ENCODE peak calls at places on chromosomes 16 and 17, in five cellular contexts. E, X, D, Z and U are unnamed samples. For H3K4me1, the result is how much of the 10 kb centered on the place peaks cover.

GRCh38 chr16:77788196-77789084 is at the start of gene VAT1L:
- DNase-seq in X (no peak), D (no peak), Z (peak), E (no peak), U (no peak)

GRCh38 chr17:40284085-40284713 is 3.5 kb upstream of the CDC6 start:
- DNase-seq in Z (no peak), D (no peak), E (no peak), X (no peak), U (no peak)

GRCh38 chr16:84003001-84003400 is 35.0 kb downstream of the NECAB2 start:
- DNase-seq in E (no peak), D (no peak), X (no peak), Z (no peak), U (no peak)

GRCh38 chr16:68499011-68499410 is 40.1 kb upstream of the ZFP90 start:
- DNase-seq in E (no peak), Z (no peak), X (no peak), D (no peak), U (no peak)

GRCh38 chr16:67391424-67392300 is 1.6 kb downstream of the TPPP3 start:
- DNase-seq in Z (no peak), D (no peak), E (no peak), X (no peak), U (peak)

GRCh38 chr16:13254998-13255614 is 353.7 kb downstream of the SHISA9 start:
- DNase-seq in Z (no peak), E (no peak), D (no peak), X (no peak), U (no peak)

GRCh38 chr17:40623419-40624217 is 24.0 kb downstream of the SMARCE1 start:
- DNase-seq in X (no peak), Z (no peak), D (no peak), E (no peak), U (no peak)

GRCh38 chr16:72921620-72922019 is 126.3 kb downstream of the ZFHX3 start:
- DNase-seq in X (no peak), Z (peak), E (no peak), D (no peak), U (peak)

GRCh38 chr16:14373406-14373805 is 256.7 kb downstream of the PARN start:
- DNase-seq in Z (no peak), D (no peak), X (no peak), E (no peak), U (no peak)

GRCh38 chr16:57701759-57702371 is 7.3 kb downstream of the DRC7 start:
- DNase-seq in Z (peak), D (no peak), E (no peak), X (no peak), U (no peak)

GRCh38 chr16:79571065-79571697 is 29.4 kb downstream of the MAF start:
- DNase-seq in D (no peak), X (no peak), E (no peak), Z (no peak), U (no peak)

GRCh38 chr17:5422505-5422904 is 2.5 kb downstream of the RPAIN start:
- DNase-seq in E (no peak), D (no peak), Z (no peak), X (no peak), U (no peak)

GRCh38 chr16:10181196-10182162 is 749 bp downstream of the GRIN2A start:
- DNase-seq in E (peak), D (no peak), X (peak), Z (peak), U (peak)

GRCh38 chr17:55576237-55576998 is 65.2 kb upstream of the SMIM36 start:
- DNase-seq in D (no peak), X (no peak), Z (peak), E (no peak), U (no peak)

GRCh38 chr17:80927791-80928216 is 63.8 kb upstream of the CHMP6 start:
- DNase-seq in E (no peak), D (no peak), X (no peak), Z (no peak), U (peak)

GRCh38 chr16:90020838-90021382 is 1.7 kb upstream of the DBNDD1 start:
- DNase-seq in X (no peak), Z (no peak), E (no peak), D (no peak), U (no peak)

GRCh38 chr17:9905078-9905415 is at the start of gene RCVRN:
- DNase-seq in E (no peak), X (no peak), Z (no peak), D (no peak), U (no peak)

GRCh38 chr16:88744520-88744835 is 38.2 kb downstream of the CTU2 start:
- DNase-seq in Z (no peak), E (no peak), D (no peak), X (no peak), U (no peak)

GRCh38 chr16:16025214-16025968 is 76.0 kb downstream of the ABCC1 start:
- DNase-seq in Z (peak), E (peak), X (no peak), D (no peak), U (no peak)

GRCh38 chr17:50184611-50185398 is 16.6 kb downstream of the COL1A1 start:
- DNase-seq in X (no peak), D (peak), E (peak), Z (peak), U (peak)

GRCh38 chr17:75626496-75627038 is 6.7 kb upstream of the SMIM5 start:
- DNase-seq in X (no peak), D (no peak), Z (no peak), E (no peak), U (no peak)

GRCh38 chr17:75623386-75623785 is 9.8 kb upstream of the SMIM5 start:
- DNase-seq in E (no peak), X (no peak), D (no peak), Z (no peak), U (no peak)

GRCh38 chr17:75625813-75626486 is 7.3 kb upstream of the SMIM5 start:
- DNase-seq in E (no peak), Z (no peak), X (no peak), D (no peak), U (no peak)

GRCh38 chr17:75624021-75624420 is 9.2 kb upstream of the SMIM5 start:
- DNase-seq in D (no peak), X (no peak), Z (no peak), E (no peak), U (no peak)

DNA sequence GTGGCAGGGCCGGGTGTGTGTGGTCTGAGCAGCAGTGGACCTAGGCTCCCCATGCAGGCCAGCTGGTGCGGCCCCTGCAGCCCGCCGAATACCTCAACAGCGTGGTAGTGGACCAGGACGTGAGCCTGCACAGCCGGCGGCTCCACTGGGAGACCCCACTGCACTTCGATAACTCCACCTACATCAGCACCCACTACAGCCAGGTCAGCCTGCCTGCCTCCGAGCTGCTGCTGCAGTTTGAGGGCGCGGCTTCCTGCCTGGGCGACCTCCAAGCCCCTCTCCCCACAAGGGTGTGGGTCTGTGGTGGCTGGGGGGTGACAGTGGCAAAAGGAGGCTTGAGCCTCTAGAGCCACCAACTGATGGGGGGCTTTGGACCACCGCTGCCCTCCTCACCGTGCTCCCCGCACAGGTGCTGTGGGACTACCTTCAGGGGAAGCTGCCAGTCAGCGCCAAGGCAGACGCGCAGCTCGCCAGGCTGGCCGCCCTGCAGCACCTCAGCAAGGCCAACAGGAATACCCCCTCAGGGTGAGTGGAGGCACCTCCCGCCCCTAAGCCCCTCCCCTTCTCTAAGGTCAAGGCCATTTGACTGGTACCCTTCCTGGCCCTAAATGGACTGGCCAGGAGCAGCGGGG is 8.4 kb upstream of the SMIM5 start:
- DNase-seq in E (no peak), Z (no peak), D (no peak), X (no peak), U (no peak)
- H3K4me1 ChIP-seq in E (under half), Z (under half), D (under half), X (under half), U (under half)

DNA sequence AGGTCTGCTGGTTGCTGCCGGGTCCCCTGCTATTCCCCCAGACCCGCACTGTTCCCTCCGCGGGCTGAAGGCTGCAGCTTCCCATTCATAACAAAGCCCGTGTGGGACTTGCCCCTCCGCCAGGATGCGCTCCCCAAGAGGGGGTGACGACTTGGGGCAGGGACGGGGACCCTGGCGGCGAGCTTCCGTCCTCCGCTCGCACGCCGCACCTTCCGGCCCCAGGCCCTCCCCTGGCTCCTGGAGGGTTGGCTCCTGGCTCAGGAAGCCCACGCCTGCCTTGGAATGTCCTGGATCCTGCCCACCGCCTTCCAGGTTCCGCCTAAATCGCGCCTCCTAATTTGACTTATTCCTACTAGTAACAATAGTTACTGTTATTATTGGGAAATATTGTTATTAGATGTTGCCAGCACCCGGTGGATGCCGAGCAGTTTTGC is 1.1 kb upstream of the TFAP4 start:
- DNase-seq in Z (peak), E (peak), D (no peak), X (peak), U (peak)
- H3K4me1 ChIP-seq in Z (under half), E (under half), D (under half), X (under half), U (under half)

GRCh38 chr16:2007081-2007836 is 2.4 kb downstream of the ZNF598 start:
- DNase-seq in D (no peak), X (no peak), E (peak), Z (no peak), U (no peak)

GRCh38 chr16:2009302-2009711 is 314 bp downstream of the ZNF598 start:
- DNase-seq in D (no peak), Z (no peak), E (no peak), X (no peak), U (no peak)

GRCh38 chr16:2006317-2006716 is 3.3 kb downstream of the ZNF598 start:
- DNase-seq in Z (no peak), D (no peak), E (no peak), X (no peak), U (no peak)

GRCh38 chr16:2008631-2009301 is 855 bp downstream of the ZNF598 start:
- DNase-seq in Z (no peak), X (no peak), D (no peak), E (peak), U (no peak)

GRCh38 chr16:2008009-2008526 is 1.6 kb downstream of the ZNF598 start:
- DNase-seq in X (no peak), D (no peak), E (peak), Z (no peak), U (no peak)
- H3K4me1 ChIP-seq in X (under half), D (under half), E (half or more), Z (under half), U (half or more)

GRCh38 chr17:82881292-82881823 is 41.5 kb upstream of the ZNF750 start:
- DNase-seq in Z (peak), E (no peak), X (no peak), D (no peak), U (no peak)
- H3K4me1 ChIP-seq in Z (under half), E (half or more), X (under half), D (under half), U (under half)

DNA sequence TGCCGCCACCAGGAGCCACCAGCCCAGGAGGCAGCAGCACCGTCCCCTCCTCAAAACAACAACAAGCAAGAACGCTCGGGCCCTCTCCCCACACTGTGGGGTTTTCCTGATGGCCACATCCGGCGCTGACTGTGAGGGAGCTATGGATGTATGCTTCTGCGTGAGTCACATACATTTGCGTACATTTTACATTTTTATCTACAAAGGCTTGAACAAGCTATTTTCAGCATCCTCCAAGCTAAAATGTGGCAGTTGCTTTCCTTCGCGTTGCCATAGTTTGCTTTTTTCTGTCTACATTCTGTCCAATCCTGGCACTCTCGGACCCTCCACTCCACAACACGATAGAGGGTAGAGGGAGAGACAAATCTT is 2.0 kb upstream of the ABR start:
- DNase-seq in Z (no peak), E (no peak), X (no peak), D (no peak), U (no peak)
- H3K4me1 ChIP-seq in Z (under half), E (under half), X (under half), D (under half), U (under half)

GRCh38 chr17:57543230-57543629 is 201.9 kb downstream of the CCDC182 start:
- DNase-seq in X (no peak), E (no peak), D (no peak), Z (no peak), U (no peak)

GRCh38 chr17:57545836-57546305 is 199.2 kb downstream of the CCDC182 start:
- DNase-seq in D (no peak), Z (no peak), E (no peak), X (no peak), U (no peak)

GRCh38 chr17:57544834-57545463 is 200.2 kb downstream of the CCDC182 start:
- DNase-seq in E (no peak), Z (no peak), D (no peak), X (no peak), U (no peak)

GRCh38 chr17:57542518-57542917 is 202.6 kb downstream of the CCDC182 start:
- DNase-seq in D (no peak), X (no peak), Z (no peak), E (no peak), U (no peak)

DNA sequence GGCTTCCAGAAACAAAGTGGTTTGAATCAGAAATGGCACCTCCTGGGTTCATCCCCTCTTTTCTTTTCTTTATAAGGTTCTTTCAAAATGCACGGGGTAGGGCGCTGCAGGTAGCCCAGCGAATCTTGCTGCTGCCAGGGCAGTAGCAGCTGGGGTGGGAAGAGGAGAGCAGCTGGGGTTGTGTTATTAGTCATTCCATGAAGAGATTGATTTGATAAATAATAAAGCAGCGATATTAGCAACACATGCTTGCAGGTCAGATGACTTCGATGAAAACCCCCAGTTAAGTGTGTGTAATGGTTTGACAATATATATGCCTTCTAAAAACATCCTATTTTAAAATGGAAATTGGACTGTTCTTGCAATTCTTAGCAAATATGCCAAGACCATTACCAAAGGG is 200.7 kb downstream of the CCDC182 start:
- DNase-seq in Z (no peak), D (no peak), E (no peak), X (no peak), U (no peak)
- H3K4me1 ChIP-seq in Z (under half), D (under half), E (under half), X (under half), U (under half)

GRCh38 chr16:19115148-19116021 is 1.6 kb downstream of the ITPRIPL2 start:
- DNase-seq in E (no peak), D (no peak), X (no peak), Z (no peak), U (no peak)
- H3K4me1 ChIP-seq in E (under half), D (under half), X (under half), Z (under half), U (half or more)